ENCODE peak calls at places on chromosomes 16 and 17, in nine cellular contexts. J is brain microvascular endothelial cell; N is activated CD8-positive, alpha-beta memory T cell treated with anti-CD3 and anti-CD28 coated beads for 4 hours; I is RCC 7860; L is kidney glomerular epithelial cell; A is NCI-H1436; E is midbrain; Z is iPS-NIHi11; V is adipocyte. Y is an unnamed sample.
A peak's percentile ranks its signal among the peaks of the same experiment; 100 is the strongest.

GRCh38 chr17:27985306-27985705 is 57.2 kb upstream of the NLK start:
- DNase-seq in I (no peak), L (no peak), V (no peak), J (no peak), N (no peak), Z (no peak), A (peak; percentile 47), E (no peak), Y (no peak)

GRCh38 chr17:58536541-58536940 is 22.1 kb upstream of the MTMR4 start:
- DNase-seq in N (no peak), J (no peak), L (no peak), I (no peak), E (no peak), A (no peak), V (no peak), Z (no peak), Y (no peak)

GRCh38 chr16:86668136-86668535 is 89.8 kb downstream of the FOXL1 start:
- DNase-seq in V (peak; percentile 54), E (no peak), J (peak; percentile 91), N (no peak), I (no peak), A (no peak), L (peak; percentile 13), Z (no peak), Y (no peak)

GRCh38 chr17:39929657-39930407 is 2.3 kb downstream of the LRRC3C start:
- DNase-seq in L (peak; percentile 32), Z (no peak), E (no peak), N (no peak), V (peak; percentile 66), A (no peak), I (peak; percentile 81), J (peak; percentile 63), Y (no peak)

GRCh38 chr16:86761117-86761971 is 183.0 kb downstream of the FOXL1 start:
- DNase-seq in A (no peak), N (no peak), L (no peak), I (peak; percentile 8), Z (peak; percentile 80), E (no peak), J (peak; percentile 79), V (peak; percentile 88), Y (peak; percentile 61)

GRCh38 chr16:86676216-86676800 is 98.0 kb downstream of the FOXL1 start:
- DNase-seq in Z (no peak), L (peak; percentile 29), V (peak; percentile 34), E (no peak), N (no peak), J (peak; percentile 71), A (no peak), I (peak; percentile 91), Y (no peak)

GRCh38 chr17:40598021-40598927 is 33.0 kb upstream of the CCR7 start:
- DNase-seq in J (no peak), I (no peak), N (peak; percentile 66), Z (no peak), L (no peak), E (no peak), V (no peak), A (no peak), Y (no peak)

GRCh38 chr16:49652441-49653175 is 203.3 kb downstream of the ZNF423 start:
- DNase-seq in L (peak; percentile 88), E (no peak), Z (no peak), V (peak; percentile 96), I (no peak), A (no peak), N (no peak), J (peak; percentile 74), Y (no peak)

GRCh38 chr16:84874004-84874435 is 54.2 kb downstream of the CRISPLD2 start:
- DNase-seq in L (no peak), J (no peak), Z (no peak), E (no peak), A (no peak), I (peak; percentile 75), V (peak; percentile 5), N (no peak), Y (no peak)

GRCh38 chr17:8153957-8154607 is 1.9 kb upstream of the PER1 start:
- DNase-seq in V (peak; percentile 100), L (peak; percentile 82), E (peak; percentile 96), N (peak; percentile 71), I (peak; percentile 93), J (peak; percentile 99), A (peak; percentile 83), Z (peak; percentile 73), Y (peak; percentile 54)

GRCh38 chr16:62585041-62585545 is 548.9 kb upstream of the CDH8 start:
- DNase-seq in I (no peak), Z (no peak), E (peak; percentile 61), J (no peak), V (no peak), N (no peak), A (no peak), L (no peak), Y (no peak)

GRCh38 chr16:84518804-84519341 is 14.4 kb upstream of the MEAK7 start:
- DNase-seq in Z (no peak), E (no peak), A (peak; percentile 56), N (no peak), V (no peak), J (no peak), I (no peak), L (no peak), Y (no peak)

GRCh38 chr17:67353161-67353560 is 13.2 kb downstream of the PSMD12 start:
- DNase-seq in L (no peak), A (no peak), Z (no peak), N (no peak), I (no peak), V (no peak), E (no peak), J (no peak), Y (no peak)

GRCh38 chr17:12613566-12613965 is 52.1 kb upstream of the MYOCD start:
- DNase-seq in E (no peak), V (peak; percentile 38), I (no peak), L (peak; percentile 67), Z (no peak), J (peak; percentile 86), A (no peak), N (no peak), Y (no peak)

GRCh38 chr16:84266451-84266850 is 26.6 kb upstream of the KCNG4 start:
- DNase-seq in L (peak; percentile 11), I (peak; percentile 33), V (peak; percentile 37), Z (peak; percentile 90), N (no peak), E (peak; percentile 81), J (peak; percentile 71), A (no peak), Y (no peak)

GRCh38 chr16:80710918-80711317 is 93.5 kb downstream of the CDYL2 start:
- DNase-seq in V (no peak), A (no peak), N (no peak), E (no peak), J (no peak), L (peak; percentile 4), Z (no peak), I (no peak), Y (no peak)

GRCh38 chr16:54847207-54847606 is 83.5 kb upstream of the IRX5 start:
- DNase-seq in Z (no peak), I (peak; percentile 69), L (peak; percentile 53), V (no peak), A (no peak), N (no peak), E (no peak), J (no peak), Y (no peak)

GRCh38 chr17:72334205-72334604 is 213.4 kb downstream of the SOX9 start:
- DNase-seq in E (no peak), I (peak; percentile 21), Z (no peak), L (peak; percentile 6), N (no peak), J (peak; percentile 70), V (peak; percentile 63), A (no peak), Y (no peak)

GRCh38 chr16:84600343-84601229 is 17.3 kb downstream of the COTL1 start:
- DNase-seq in E (no peak), A (peak; percentile 70), J (no peak), Z (no peak), L (no peak), I (no peak), N (no peak), V (peak; percentile 24), Y (no peak)

GRCh38 chr16:23670137-23670776 is 8.4 kb upstream of the PLK1 start:
- DNase-seq in I (peak; percentile 86), V (peak; percentile 44), N (no peak), L (peak; percentile 91), J (peak; percentile 79), Z (no peak), A (no peak), E (no peak), Y (no peak)

GRCh38 chr16:8998114-8998513 is 34.4 kb upstream of the USP7 start:
- DNase-seq in J (peak; percentile 29), V (peak; percentile 67), I (no peak), E (no peak), A (no peak), L (no peak), Z (no peak), N (no peak), Y (no peak)

GRCh38 chr16:89902980-89903379 is 15.7 kb upstream of the MC1R start:
- DNase-seq in L (no peak), A (no peak), J (no peak), N (no peak), V (no peak), Z (no peak), E (no peak), I (no peak), Y (no peak)

GRCh38 chr17:37048806-37049205 is 100.1 kb downstream of the AATF start:
- DNase-seq in V (no peak), Z (no peak), I (no peak), E (no peak), N (no peak), A (no peak), L (no peak), J (no peak), Y (no peak)

GRCh38 chr16:57946181-57946801 is 24.6 kb downstream of the CNGB1 start:
- DNase-seq in J (no peak), N (no peak), E (no peak), I (no peak), V (no peak), Z (no peak), L (no peak), A (peak; percentile 57), Y (no peak)

Y was measured in progenitor cell of endocrine pancreas.